ENCODE peak calls at places on chromosomes 5 and 9, in seven cellular contexts. O is iPS DF 6.9, S is colonic mucosa, J is thoracic aorta, K is heart left ventricle, U is OCI-LY7, H is tibial artery. Q is an unnamed sample. For H3K36me3, the result is how much of the 10 kb centered on the place peaks cover.

GRCh38 chr9:8115570-8115969 is 316.0 kb upstream of the DMAC1 start:
- DNase-seq in S (no peak), U (no peak), H (no peak), K (no peak), J (no peak), O (no peak), Q (no peak)

GRCh38 chr5:79236364-79236969 is 536 bp downstream of the JMY start:
- DNase-seq in U (peak), S (peak), K (peak), O (no peak), H (peak), J (no peak), Q (no peak)

GRCh38 chr5:73636408-73636807 is 10.4 kb downstream of the ARHGEF28 start:
- DNase-seq in O (no peak), K (no peak), S (no peak), U (no peak), H (no peak), J (no peak), Q (no peak)

GRCh38 chr5:82106207-82106606 is 134.4 kb downstream of the ATG10 start:
- DNase-seq in S (no peak), O (no peak), H (no peak), J (no peak), K (no peak), U (no peak), Q (peak)

GRCh38 chr9:75431388-75431787 is 343.1 kb downstream of the OSTF1 start:
- DNase-seq in K (no peak), J (no peak), U (no peak), S (no peak), H (no peak), O (no peak), Q (no peak)

GRCh38 chr5:157378509-157378908 is 81.5 kb upstream of the NIPAL4 start:
- DNase-seq in H (no peak), U (no peak), S (no peak), K (no peak), J (no peak), O (no peak), Q (no peak)

GRCh38 chr5:55172051-55172899 is 702 bp downstream of the CDC20B start:
- DNase-seq in J (no peak), S (peak), K (no peak), O (no peak), H (no peak), U (peak), Q (peak)

GRCh38 chr5:132830436-132831094 is at the start of gene SHROOM1:
- DNase-seq in U (peak), H (peak), S (peak), K (peak), J (no peak), O (no peak), Q (peak)

GRCh38 chr9:68492801-68493200 is 47.9 kb downstream of the TMEM252 start:
- DNase-seq in H (no peak), J (no peak), K (no peak), S (no peak), O (no peak), U (no peak), Q (no peak)

GRCh38 chr5:33041586-33041985 is 330.5 kb downstream of the NPR3 start:
- DNase-seq in K (no peak), S (no peak), U (no peak), J (no peak), H (no peak), O (no peak), Q (no peak)

GRCh38 chr5:174454464-174454863 is 269.9 kb upstream of the MSX2 start:
- DNase-seq in J (no peak), O (no peak), S (no peak), U (no peak), H (no peak), K (no peak), Q (no peak)

GRCh38 chr5:142977363-142978051 is 207.3 kb downstream of the ARHGAP26 start:
- DNase-seq in S (no peak), K (no peak), U (no peak), H (no peak), O (no peak), J (no peak), Q (peak)

GRCh38 chr5:2895196-2895595 is 143.7 kb upstream of the IRX2 start:
- DNase-seq in J (no peak), H (peak), K (no peak), O (no peak), S (no peak), U (no peak), Q (no peak)

GRCh38 chr5:926416-927171 is 33.9 kb downstream of the TRIP13 start:
- DNase-seq in J (no peak), K (no peak), H (no peak), S (no peak), O (peak), U (no peak), Q (peak)

GRCh38 chr5:126917918-126918623 is 112.3 kb downstream of the MARCHF3 start:
- DNase-seq in O (no peak), J (no peak), K (no peak), S (no peak), U (no peak), H (no peak), Q (peak)

GRCh38 chr5:154761062-154761740 is 6.0 kb downstream of the LARP1 start:
- DNase-seq in O (no peak), U (peak), J (no peak), S (peak), H (no peak), K (no peak), Q (no peak)

GRCh38 chr9:92696619-92697018 is 26.7 kb upstream of the IPPK start:
- DNase-seq in H (no peak), O (no peak), K (no peak), J (no peak), U (no peak), S (no peak), Q (no peak)

GRCh38 chr5:16957305-16958165 is 21.4 kb upstream of the MYO10 start:
- DNase-seq in J (no peak), H (no peak), U (no peak), S (no peak), O (no peak), K (no peak), Q (peak)

GRCh38 chr5:136600306-136600705 is 235.0 kb upstream of the TRPC7 start:
- DNase-seq in S (no peak), O (no peak), H (no peak), U (no peak), J (no peak), K (no peak), Q (no peak)

GRCh38 chr5:158431369-158432029 is 572.6 kb upstream of the CLINT1 start:
- DNase-seq in S (peak), U (peak), H (no peak), K (no peak), J (no peak), O (no peak), Q (no peak)

GRCh38 chr5:156322666-156323065 is 4.3 kb upstream of the SGCD start:
- DNase-seq in S (no peak), J (no peak), O (no peak), H (no peak), U (no peak), K (no peak), Q (no peak)

GRCh38 chr5:151772029-151772867 is 494 bp downstream of the G3BP1 start:
- DNase-seq in U (peak), S (peak), J (no peak), K (peak), H (peak), O (no peak), Q (peak)

GRCh38 chr5:180113660-180114303 is 42.2 kb upstream of the RNF130 start:
- DNase-seq in K (peak), J (no peak), S (no peak), U (no peak), O (no peak), H (peak), Q (no peak)

GRCh38 chr5:10649518-10650410 is 85.9 kb downstream of the ANKRD33B start:
- DNase-seq in O (no peak), H (no peak), S (no peak), J (no peak), U (no peak), K (peak), Q (peak)

GRCh38 chr5:166428264-166428663 is 1863.2 kb upstream of the WWC1 start:
- DNase-seq in J (no peak), K (no peak), S (no peak), H (no peak), U (no peak), O (no peak), Q (no peak)

GRCh38 chr5:35859101-35859661 is 2.5 kb downstream of the IL7R start:
- DNase-seq in H (no peak), K (no peak), O (no peak), J (no peak), S (no peak), U (peak), Q (peak)

GRCh38 chr5:84130006-84130580 is 254.6 kb downstream of the EDIL3 start:
- DNase-seq in K (no peak), J (no peak), U (no peak), S (no peak), O (no peak), H (no peak), Q (no peak)

GRCh38 chr5:82168294-82168693 is 109.9 kb downstream of the RPS23 start:
- DNase-seq in U (no peak), K (no peak), O (no peak), S (no peak), H (no peak), J (no peak), Q (peak)

GRCh38 chr5:124554746-124555145 is 191.7 kb downstream of the ZNF608 start:
- DNase-seq in K (no peak), S (no peak), U (no peak), J (no peak), H (no peak), O (no peak), Q (no peak)

GRCh38 chr9:112846528-112847488 is 43.9 kb downstream of the SLC46A2 start:
- DNase-seq in H (no peak), J (no peak), O (no peak), K (no peak), U (no peak), S (no peak), Q (peak)

GRCh38 chr9:75198436-75198835 is 110.1 kb downstream of the OSTF1 start:
- DNase-seq in S (no peak), H (no peak), U (no peak), K (no peak), J (no peak), O (peak), Q (no peak)

GRCh38 chr5:17277907-17278306 is 60.5 kb downstream of the BASP1 start:
- DNase-seq in H (no peak), U (no peak), K (no peak), S (no peak), J (no peak), O (no peak), Q (no peak)

GRCh38 chr5:43216941-43217340 is 24.9 kb downstream of the NIM1K start:
- DNase-seq in J (no peak), S (no peak), U (no peak), O (no peak), H (no peak), K (no peak), Q (no peak)

GRCh38 chr5:4511996-4512656 is 628.0 kb upstream of the ADAMTS16 start:
- DNase-seq in J (no peak), H (no peak), U (no peak), O (peak), K (peak), S (no peak), Q (no peak)

GRCh38 chr9:95048225-95049087 is 269.1 kb downstream of the FANCC start:
- DNase-seq in J (no peak), O (no peak), H (peak), U (no peak), K (peak), S (peak), Q (peak)

GRCh38 chr9:70595211-70595610 is 180.8 kb upstream of the KLF9 start:
- DNase-seq in K (no peak), J (no peak), U (no peak), H (no peak), S (no peak), O (no peak), Q (no peak)

GRCh38 chr5:161713042-161713441 is 27.5 kb downstream of the GABRA6 start:
- DNase-seq in O (no peak), U (no peak), K (no peak), H (no peak), J (no peak), S (no peak), Q (no peak)

GRCh38 chr9:6739218-6739617 is 18.6 kb upstream of the KDM4C start:
- DNase-seq in U (peak), H (peak), K (no peak), S (no peak), J (no peak), O (no peak), Q (peak)

GRCh38 chr9:110146371-110146770 is 61.6 kb downstream of the C9orf152 start:
- DNase-seq in O (no peak), J (no peak), K (no peak), S (no peak), U (peak), H (no peak), Q (no peak)

DNA sequence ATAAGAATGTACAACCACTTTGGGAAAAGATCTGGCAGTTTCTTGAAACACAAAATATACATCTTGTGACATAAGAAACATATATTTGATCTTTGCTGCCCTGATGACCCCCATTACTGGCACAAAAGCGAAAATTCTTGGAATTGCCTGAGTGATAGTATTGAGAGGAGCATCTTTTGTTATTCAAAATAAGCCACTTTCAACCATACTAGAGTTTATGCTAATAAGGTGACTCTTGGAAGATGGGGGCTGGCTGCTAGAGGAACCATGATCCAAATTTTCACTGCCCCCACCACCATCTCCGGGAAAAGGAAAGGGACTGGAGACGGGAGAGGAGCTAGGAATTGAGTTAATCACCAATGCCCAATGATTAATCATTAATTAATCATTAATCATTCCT is 25.7 kb downstream of the FBXW11 start:
- DNase-seq in H (no peak), K (no peak), S (no peak), J (no peak), O (peak), U (no peak), Q (no peak)
- H3K36me3 ChIP-seq in H (under half), K (under half), S (under half), J (under half), O (under half), U (half or more), Q (under half)

GRCh38 chr5:39055027-39055759 is 19.0 kb downstream of the RICTOR start:
- DNase-seq in H (no peak), K (no peak), U (no peak), J (no peak), S (no peak), O (no peak), Q (no peak)

GRCh38 chr5:39058178-39058577 is 16.0 kb downstream of the RICTOR start:
- DNase-seq in J (no peak), U (no peak), O (no peak), S (no peak), H (no peak), K (no peak), Q (no peak)

GRCh38 chr5:39057745-39058144 is 16.5 kb downstream of the RICTOR start:
- DNase-seq in H (no peak), J (no peak), K (no peak), O (no peak), S (no peak), U (no peak), Q (peak)

GRCh38 chr5:39053189-39053588 is 21.0 kb downstream of the RICTOR start:
- DNase-seq in S (no peak), O (no peak), K (no peak), H (no peak), U (no peak), J (no peak), Q (no peak)

DNA sequence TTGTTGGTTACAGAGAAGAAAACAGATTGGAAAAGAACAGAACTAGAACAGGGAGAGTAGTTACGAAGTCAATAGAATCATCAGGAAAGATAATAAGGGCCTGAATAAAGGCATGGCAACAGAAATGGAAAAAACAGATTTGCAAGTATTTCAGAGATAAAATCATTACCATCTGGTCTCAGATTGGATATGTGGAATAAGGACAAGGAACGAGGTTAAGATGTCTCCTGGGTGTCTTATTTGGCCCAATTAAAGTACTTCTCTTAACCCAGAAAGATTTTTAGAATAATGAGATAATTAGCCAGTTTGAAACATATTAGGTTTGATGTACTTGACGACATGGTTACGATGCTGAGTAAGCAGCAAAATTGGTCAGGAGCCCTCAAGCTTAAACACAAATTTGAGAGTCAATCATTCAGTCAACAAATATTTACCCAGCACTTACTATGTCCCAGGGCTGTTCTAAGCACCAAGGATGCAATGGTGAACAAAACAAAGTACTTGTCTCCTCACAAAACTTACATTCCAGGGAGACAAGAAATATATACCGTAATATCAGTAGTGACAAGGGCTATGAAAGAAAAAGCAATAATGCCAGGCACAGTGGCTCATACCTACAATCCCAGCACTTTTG is 18.3 kb downstream of the RICTOR start:
- DNase-seq in O (no peak), K (no peak), S (no peak), J (no peak), H (no peak), U (no peak), Q (no peak)
- H3K27ac ChIP-seq in O (no peak), K (no peak), S (no peak), J (no peak), H (no peak), U (no peak), Q (no peak)

GRCh38 chr9:99725852-99726251 is 95.8 kb upstream of the NR4A3 start:
- DNase-seq in J (no peak), H (no peak), O (no peak), S (no peak), K (no peak), U (no peak), Q (no peak)

GRCh38 chr9:99724640-99725039 is 97.0 kb upstream of the NR4A3 start:
- DNase-seq in S (no peak), H (no peak), J (no peak), K (no peak), U (no peak), O (no peak), Q (no peak)

GRCh38 chr9:99721898-99722297 is 99.8 kb upstream of the NR4A3 start:
- DNase-seq in K (no peak), S (no peak), U (no peak), H (no peak), J (no peak), O (no peak), Q (no peak)

GRCh38 chr9:99722852-99723251 is 98.8 kb upstream of the NR4A3 start:
- DNase-seq in J (no peak), K (no peak), U (no peak), S (no peak), H (no peak), O (no peak), Q (no peak)

GRCh38 chr9:99720455-99721050 is 101.1 kb upstream of the NR4A3 start:
- DNase-seq in H (no peak), O (no peak), K (no peak), J (no peak), S (no peak), U (no peak), Q (peak)
- H3K4me3 ChIP-seq in H (peak), O (no peak), K (peak), J (peak), S (no peak), U (no peak), Q (no peak)

DNA sequence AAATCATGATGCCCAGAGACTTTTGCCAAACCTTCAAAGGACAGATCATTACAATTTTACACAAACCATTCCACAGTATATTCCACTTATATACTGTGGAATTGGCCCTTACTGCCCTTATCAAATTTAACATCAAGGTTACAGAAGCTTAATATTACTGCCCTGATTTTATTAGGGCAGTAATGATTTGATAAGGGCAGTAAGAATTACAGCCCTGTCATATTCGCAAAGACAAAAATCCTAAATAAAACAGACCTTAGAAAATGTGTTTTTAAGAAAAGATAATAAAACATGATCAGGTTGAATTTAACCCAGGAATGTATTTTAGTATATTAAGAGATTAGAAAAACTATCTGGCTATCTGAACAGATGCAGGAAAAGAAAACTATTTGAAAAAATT is 7.7 kb upstream of the TMEM161B start:
- DNase-seq in O (no peak), H (no peak), U (no peak), S (no peak), K (no peak), J (no peak), Q (no peak)
- H3K36me3 ChIP-seq in O (under half), H (under half), U (half or more), S (under half), K (under half), J (under half), Q (under half)

DNA sequence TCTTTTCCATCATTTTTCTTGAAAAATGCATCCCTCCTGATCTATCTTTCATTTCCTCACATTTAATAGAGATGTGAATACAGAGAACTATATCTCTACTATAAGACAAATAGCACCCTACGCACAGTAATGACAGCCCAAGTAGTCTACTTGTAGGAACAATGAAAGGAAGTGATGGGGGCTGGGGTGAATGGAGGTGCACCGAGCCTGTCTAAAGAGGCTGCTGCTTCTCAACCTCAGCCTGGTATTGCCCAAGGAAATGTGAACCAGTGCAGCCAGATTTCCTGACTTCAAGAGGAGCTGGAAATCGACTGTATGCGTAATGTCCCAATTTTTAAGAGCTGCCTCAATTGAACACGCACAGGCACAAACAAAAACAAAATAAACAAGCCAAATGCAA is 68.1 kb downstream of the KCNIP1 start:
- DNase-seq in S (no peak), J (no peak), H (no peak), K (no peak), U (no peak), O (no peak), Q (no peak)
- H3K27ac ChIP-seq in S (no peak), J (no peak), H (no peak), K (no peak), U (no peak), O (no peak), Q (no peak)

GRCh38 chr9:21972361-21972760 is 21.8 kb downstream of the CDKN2A start:
- DNase-seq in H (no peak), K (no peak), O (no peak), J (no peak), S (no peak), U (no peak), Q (no peak)

GRCh38 chr9:21976334-21976875 is 17.8 kb downstream of the CDKN2A start:
- DNase-seq in H (no peak), S (no peak), J (no peak), U (no peak), O (no peak), K (no peak), Q (no peak)

GRCh38 chr9:21974230-21974541 is 20.0 kb downstream of the CDKN2A start:
- DNase-seq in U (no peak), S (no peak), K (no peak), H (no peak), O (no peak), J (no peak), Q (no peak)

GRCh38 chr9:21970800-21971620 is 23.2 kb downstream of the CDKN2A start:
- DNase-seq in K (no peak), H (no peak), S (no peak), U (no peak), J (no peak), O (no peak), Q (no peak)

GRCh38 chr9:21974542-21975409 is 19.4 kb downstream of the CDKN2A start:
- DNase-seq in S (no peak), O (no peak), U (no peak), K (no peak), J (no peak), H (no peak), Q (peak)
- H3K4me3 ChIP-seq in S (peak), O (peak), U (no peak), K (peak), J (peak), H (peak), Q (peak)

Q was measured in fibroblast of lung.